ENCODE peak calls at places on chromosomes 2 and 18, in seven cellular contexts. X, D, L, U, I, J and M are unnamed samples.

GRCh38 chr18:31490387-31490786 is 7.6 kb upstream of the DSG2 start:
- DNase-seq in X (no peak), D (no peak), L (no peak), U (peak), I (no peak), J (no peak), M (no peak)

GRCh38 chr18:80103231-80103630 is 5.8 kb upstream of the ADNP2 start:
- DNase-seq in X (no peak), D (no peak), L (no peak), U (no peak), I (no peak), J (no peak), M (peak)

GRCh38 chr2:14804912-14805311 is 172.4 kb downstream of the LRATD1 start:
- DNase-seq in X (no peak), D (no peak), L (no peak), U (no peak), I (no peak), J (no peak), M (no peak)

GRCh38 chr2:175309799-175310198 is 128.3 kb upstream of the ATP5MC3 start:
- DNase-seq in X (no peak), D (peak), L (peak), U (no peak), I (peak), J (no peak), M (no peak)

GRCh38 chr18:23943104-23943503 is 71.5 kb upstream of the TTC39C start:
- DNase-seq in X (no peak), D (no peak), L (no peak), U (no peak), I (no peak), J (peak), M (no peak)

GRCh38 chr18:56550121-56550520 is 88.3 kb downstream of the TXNL1 start:
- DNase-seq in X (no peak), D (no peak), L (no peak), U (no peak), I (no peak), J (no peak), M (no peak)

GRCh38 chr2:25009954-25010353 is 31.9 kb upstream of the EFR3B start:
- DNase-seq in X (no peak), D (peak), L (no peak), U (no peak), I (no peak), J (no peak), M (no peak)

GRCh38 chr2:181656450-181657261 is at the start of gene CERKL:
- DNase-seq in X (peak), D (no peak), L (peak), U (peak), I (no peak), J (no peak), M (peak)

GRCh38 chr18:11310476-11311086 is 161.2 kb upstream of the PIEZO2 start:
- DNase-seq in X (peak), D (peak), L (peak), U (peak), I (peak), J (no peak), M (no peak)

GRCh38 chr2:11377915-11378649 is 33.6 kb upstream of the ROCK2 start:
- DNase-seq in X (no peak), D (no peak), L (no peak), U (no peak), I (no peak), J (no peak), M (no peak)

GRCh38 chr2:241161646-241162281 is 11.5 kb downstream of the PPP1R7 start:
- DNase-seq in X (peak), D (no peak), L (no peak), U (peak), I (no peak), J (peak), M (peak)

GRCh38 chr2:9570182-9571060 is 14.8 kb upstream of the ADAM17 start:
- DNase-seq in X (no peak), D (peak), L (no peak), U (no peak), I (no peak), J (no peak), M (no peak)

GRCh38 chr2:117979911-117980341 is 33.9 kb downstream of the CCDC93 start:
- DNase-seq in X (no peak), D (peak), L (no peak), U (no peak), I (no peak), J (no peak), M (no peak)

GRCh38 chr18:32200766-32201165 is 10.9 kb downstream of the MEP1B start:
- DNase-seq in X (no peak), D (no peak), L (no peak), U (peak), I (no peak), J (no peak), M (no peak)

GRCh38 chr18:75785175-75785574 is 357.7 kb upstream of the SMIM21 start:
- DNase-seq in X (no peak), D (no peak), L (no peak), U (no peak), I (no peak), J (no peak), M (no peak)

GRCh38 chr2:230901006-230901405 is 24.0 kb downstream of the GPR55 start:
- DNase-seq in X (no peak), D (no peak), L (no peak), U (no peak), I (no peak), J (peak), M (no peak)

GRCh38 chr2:188570365-188570764 is 278.7 kb downstream of the GULP1 start:
- DNase-seq in X (no peak), D (no peak), L (no peak), U (no peak), I (no peak), J (no peak), M (no peak)

GRCh38 chr18:73520229-73520628 is 627.4 kb downstream of the FBXO15 start:
- DNase-seq in X (no peak), D (peak), L (no peak), U (no peak), I (no peak), J (no peak), M (no peak)

GRCh38 chr2:41441958-41442357 is 605.9 kb upstream of the PKDCC start:
- DNase-seq in X (no peak), D (no peak), L (no peak), U (no peak), I (no peak), J (no peak), M (no peak)

GRCh38 chr2:111712940-111713339 is 171.1 kb downstream of the ANAPC1 start:
- DNase-seq in X (no peak), D (no peak), L (no peak), U (no peak), I (no peak), J (no peak), M (no peak)

GRCh38 chr2:59882822-59883221 is 670.6 kb downstream of the BCL11A start:
- DNase-seq in X (no peak), D (no peak), L (no peak), U (no peak), I (no peak), J (no peak), M (no peak)

GRCh38 chr2:239626971-239627598 is 226.3 kb upstream of the HDAC4 start:
- DNase-seq in X (no peak), D (no peak), L (no peak), U (peak), I (no peak), J (no peak), M (no peak)

GRCh38 chr18:63095768-63096167 is 223.8 kb downstream of the BCL2 start:
- DNase-seq in X (no peak), D (no peak), L (no peak), U (no peak), I (no peak), J (no peak), M (no peak)

GRCh38 chr2:173555833-173556232 is 201.2 kb downstream of the CDCA7 start:
- DNase-seq in X (no peak), D (no peak), L (no peak), U (no peak), I (no peak), J (no peak), M (no peak)

GRCh38 chr2:196096982-196097745 is 28.5 kb upstream of the DNAH7 start:
- DNase-seq in X (no peak), D (no peak), L (no peak), U (no peak), I (peak), J (no peak), M (no peak)

GRCh38 chr2:61585383-61585782 is 47.2 kb upstream of the XPO1 start:
- DNase-seq in X (no peak), D (no peak), L (no peak), U (no peak), I (no peak), J (no peak), M (no peak)

GRCh38 chr2:216695401-216695821 is at the start of gene IGFBP5:
- DNase-seq in X (peak), D (peak), L (peak), U (peak), I (no peak), J (peak), M (peak)

GRCh38 chr2:205510345-205510744 is 172.0 kb upstream of the NRP2 start:
- DNase-seq in X (no peak), D (no peak), L (no peak), U (no peak), I (no peak), J (no peak), M (no peak)

GRCh38 chr2:118013221-118013723 is 598 bp downstream of the CCDC93 start:
- DNase-seq in X (peak), D (no peak), L (peak), U (peak), I (peak), J (peak), M (peak)

GRCh38 chr2:225995788-225996476 is 596.4 kb downstream of the NYAP2 start:
- DNase-seq in X (no peak), D (no peak), L (no peak), U (no peak), I (no peak), J (no peak), M (no peak)

GRCh38 chr2:240441993-240442411 is 6.5 kb downstream of the GPC1 start:
- DNase-seq in X (no peak), D (no peak), L (no peak), U (no peak), I (no peak), J (no peak), M (peak)

GRCh38 chr2:135840601-135841000 is 3.6 kb upstream of the LCT start:
- DNase-seq in X (no peak), D (no peak), L (no peak), U (no peak), I (no peak), J (no peak), M (no peak)